ENCODE peak calls at places on chromosomes 11 and 22, in six cellular contexts. O is right atrium auricular region; N is RWPE2; S is cardiac muscle cell; D is psoas muscle; T is CD4-positive, alpha-beta memory T cell. Z is an unnamed sample. For H3K27me3, the result is how much of the 10 kb centered on the place peaks cover.

GRCh38 chr11:107591446-107592236 is 694 bp downstream of the ELMOD1 start:
- DNase-seq in O (no peak), N (no peak), S (peak), D (peak), T (peak), Z (peak)

GRCh38 chr11:71386232-71386631 is 62.0 kb downstream of the DHCR7 start:
- DNase-seq in O (no peak), N (no peak), S (no peak), D (no peak), T (no peak), Z (no peak)

GRCh38 chr22:19287076-19287724 is 4.3 kb downstream of the CLTCL1 start:
- DNase-seq in O (no peak), N (peak), S (no peak), D (peak), T (no peak), Z (peak)

GRCh38 chr11:11349870-11350325 is 3.2 kb downstream of the CSNK2A3 start:
- DNase-seq in O (no peak), N (no peak), S (no peak), D (no peak), T (no peak), Z (peak)

GRCh38 chr22:37930270-37930951 is 23.0 kb downstream of the C22orf23 start:
- DNase-seq in O (no peak), N (peak), S (no peak), D (no peak), T (no peak), Z (no peak)

GRCh38 chr11:118051136-118051610 is 25.7 kb upstream of the TMPRSS4 start:
- DNase-seq in O (no peak), N (no peak), S (no peak), D (no peak), T (no peak), Z (no peak)

GRCh38 chr11:83008581-83008923 is 63.1 kb downstream of the RAB30 start:
- DNase-seq in O (no peak), N (no peak), S (no peak), D (no peak), T (no peak), Z (peak)

GRCh38 chr11:66070604-66071325 is 693 bp downstream of the PACS1 start:
- DNase-seq in O (peak), N (no peak), S (peak), D (peak), T (no peak), Z (peak)

GRCh38 chr22:37601540-37602442 is 6.8 kb upstream of the GGA1 start:
- DNase-seq in O (no peak), N (no peak), S (peak), D (no peak), T (no peak), Z (peak)

GRCh38 chr11:35148163-35148562 is 9.2 kb downstream of the CD44 start:
- DNase-seq in O (no peak), N (no peak), S (no peak), D (no peak), T (peak), Z (no peak)

GRCh38 chr11:27696112-27696511 is 4.1 kb downstream of the BDNF start:
- DNase-seq in O (no peak), N (no peak), S (no peak), D (no peak), T (no peak), Z (no peak)

GRCh38 chr11:78023426-78023825 is 350 bp upstream of the KCTD14 start:
- DNase-seq in O (no peak), N (no peak), S (no peak), D (no peak), T (no peak), Z (no peak)
- H3K27me3 ChIP-seq in O (under half), N (under half), S (under half), D (under half), T (under half), Z (under half)

GRCh38 chr22:45316796-45317526 is 7.2 kb downstream of the FAM118A start:
- DNase-seq in O (no peak), N (no peak), S (no peak), D (no peak), T (no peak), Z (no peak)

GRCh38 chr22:45318168-45318557 is 8.4 kb downstream of the FAM118A start:
- DNase-seq in O (peak), N (no peak), S (peak), D (peak), T (peak), Z (peak)

GRCh38 chr22:45318558-45319318 is 9.0 kb downstream of the FAM118A start:
- DNase-seq in O (no peak), N (no peak), S (no peak), D (no peak), T (peak), Z (peak)

GRCh38 chr22:45319319-45319675 is 9.6 kb downstream of the FAM118A start:
- DNase-seq in O (no peak), N (no peak), S (no peak), D (peak), T (no peak), Z (peak)

GRCh38 chr22:45317551-45318167 is 7.9 kb downstream of the FAM118A start:
- DNase-seq in O (peak), N (no peak), S (no peak), D (peak), T (no peak), Z (peak)
- H3K4me3 ChIP-seq in O (peak), N (no peak), S (no peak), D (no peak), T (peak), Z (peak)

GRCh38 chr11:103108933-103109817 is at the start of gene DYNC2H1:
- DNase-seq in O (peak), N (peak), S (peak), D (peak), T (peak), Z (peak)

GRCh38 chr11:103111400-103111799 is 2.2 kb downstream of the DYNC2H1 start:
- DNase-seq in O (no peak), N (no peak), S (no peak), D (no peak), T (no peak), Z (no peak)

GRCh38 chr11:103110406-103110805 is 1.2 kb downstream of the DYNC2H1 start:
- DNase-seq in O (no peak), N (no peak), S (no peak), D (no peak), T (no peak), Z (no peak)

GRCh38 chr11:103112364-103112763 is 3.1 kb downstream of the DYNC2H1 start:
- DNase-seq in O (no peak), N (no peak), S (no peak), D (no peak), T (no peak), Z (no peak)

DNA sequence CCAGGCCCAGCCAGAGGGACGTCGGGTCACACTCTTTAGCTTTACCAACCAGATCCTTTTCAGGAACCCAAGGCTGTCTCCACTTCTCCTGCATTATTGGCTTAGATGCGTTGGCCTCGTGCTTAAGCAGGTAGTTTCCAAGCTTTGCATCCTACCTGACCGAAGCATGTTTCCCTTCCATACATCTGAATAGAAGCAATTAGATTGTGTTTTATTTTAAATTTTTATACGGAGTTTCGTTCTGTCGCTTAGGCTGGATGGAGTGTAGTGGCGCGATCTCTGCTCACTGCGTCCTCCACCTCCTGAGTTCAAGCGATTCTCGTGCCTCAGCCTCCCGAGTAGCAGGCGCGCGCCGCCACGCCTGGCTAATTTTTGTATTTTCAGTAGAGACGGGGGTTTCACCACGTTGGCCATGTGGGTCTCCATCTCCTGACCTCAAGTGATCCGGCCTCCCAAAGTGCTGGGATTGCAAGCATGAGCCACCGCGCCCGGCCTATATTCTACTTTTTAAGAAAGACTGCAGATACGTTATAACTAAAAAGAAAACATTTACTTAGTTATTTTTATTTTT is 677 bp downstream of the DYNC2H1 start:
- DNase-seq in O (no peak), N (no peak), S (no peak), D (peak), T (no peak), Z (no peak)
- H3K27me3 ChIP-seq in O (under half), N (under half), S (under half), D (under half), T (under half), Z (under half)

DNA sequence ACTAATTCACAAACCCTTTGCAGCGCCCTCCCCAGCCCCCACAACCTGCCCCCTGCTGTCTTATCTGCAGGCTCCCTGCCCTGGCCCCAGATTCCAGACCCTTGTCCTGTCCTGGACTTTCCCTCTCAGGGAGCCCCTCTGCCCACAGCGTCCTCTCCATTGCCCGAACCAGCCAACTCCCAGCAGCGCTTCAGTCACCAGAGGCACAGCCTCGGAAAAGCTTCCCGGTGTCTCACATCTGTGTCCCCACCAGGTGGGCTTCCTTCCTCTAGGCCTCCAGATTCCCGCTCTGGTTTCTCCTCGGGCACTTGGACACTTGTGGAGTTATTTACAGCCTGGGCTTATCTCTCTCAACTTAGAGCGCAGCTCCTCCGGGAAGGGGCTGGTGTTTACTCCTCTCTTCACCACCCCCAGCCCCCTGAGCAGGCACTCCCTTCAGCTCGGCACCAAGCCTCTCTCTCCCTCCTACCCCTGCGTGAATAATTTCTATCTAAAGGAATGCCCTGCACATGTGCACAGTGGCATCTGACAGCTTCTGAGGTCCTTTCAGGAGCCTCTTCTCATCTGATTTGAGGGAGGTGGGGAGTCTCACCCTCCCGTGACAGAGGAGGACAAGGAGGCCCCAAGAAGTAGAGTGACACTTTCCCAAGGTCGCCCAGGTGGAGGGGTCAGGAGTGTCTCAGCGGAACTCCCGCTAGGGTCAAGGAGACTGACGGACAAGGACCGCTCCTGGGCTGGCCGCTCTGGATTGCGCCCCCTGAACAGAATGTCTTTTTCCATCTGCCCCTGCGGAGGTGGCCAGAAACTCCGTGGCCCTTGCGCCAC is 838 bp downstream of the WNT11 start:
- DNase-seq in O (no peak), N (no peak), S (peak), D (peak), T (no peak), Z (no peak)
- H3K4me3 ChIP-seq in O (peak), N (no peak), S (peak), D (peak), T (no peak), Z (no peak)

GRCh38 chr11:111417766-111418435 is 38.8 kb upstream of the POU2AF1 start:
- DNase-seq in O (no peak), N (no peak), S (no peak), D (peak), T (no peak), Z (peak)

GRCh38 chr11:111414936-111415335 is 35.9 kb upstream of the POU2AF1 start:
- DNase-seq in O (no peak), N (no peak), S (no peak), D (no peak), T (no peak), Z (no peak)

GRCh38 chr11:111417011-111417765 is 38.1 kb upstream of the POU2AF1 start:
- DNase-seq in O (no peak), N (no peak), S (no peak), D (no peak), T (no peak), Z (no peak)

GRCh38 chr11:111414267-111414931 is 35.3 kb upstream of the POU2AF1 start:
- DNase-seq in O (no peak), N (no peak), S (no peak), D (no peak), T (no peak), Z (no peak)

DNA sequence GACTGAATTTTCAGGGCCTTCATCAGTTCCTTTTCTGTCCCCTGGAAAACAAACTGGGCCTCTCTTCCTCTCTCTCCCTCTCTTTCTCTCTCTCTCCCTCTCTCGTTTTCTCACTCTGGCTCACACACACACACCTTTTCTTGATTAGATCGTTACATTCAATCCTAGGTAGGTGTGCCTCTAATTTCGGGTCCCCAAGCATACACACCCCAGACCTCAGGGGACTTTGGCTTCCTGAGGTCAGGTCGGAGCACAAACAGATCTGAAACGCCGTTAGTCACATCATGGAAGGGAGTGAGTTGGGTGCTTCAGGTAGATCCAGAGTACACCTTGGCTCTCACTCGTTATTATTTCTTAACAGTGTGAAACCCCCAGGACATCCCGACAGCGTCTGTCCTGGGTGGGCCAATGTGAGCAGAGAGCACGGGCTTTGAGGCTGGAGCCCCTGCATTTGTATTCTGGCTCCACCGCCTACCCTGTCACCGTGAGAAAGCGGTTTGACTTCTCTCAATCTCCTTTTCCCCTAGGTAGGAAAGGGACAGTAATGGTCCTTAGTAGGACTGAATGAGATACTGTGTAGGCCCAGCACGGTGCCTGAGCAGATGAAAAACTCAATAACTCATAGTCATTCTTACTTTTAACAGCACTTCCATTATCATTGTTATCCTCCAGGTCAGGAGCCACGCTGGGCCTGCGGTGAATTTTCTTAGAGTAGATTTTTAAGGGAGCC is 37.3 kb upstream of the POU2AF1 start:
- DNase-seq in O (no peak), N (no peak), S (no peak), D (no peak), T (no peak), Z (no peak)
- H3K27me3 ChIP-seq in O (under half), N (under half), S (under half), D (under half), T (under half), Z (under half)

GRCh38 chr11:32433249-32434115 is 1.9 kb downstream of the WT1 start:
- DNase-seq in O (no peak), N (no peak), S (no peak), D (no peak), T (no peak), Z (no peak)

GRCh38 chr11:32432565-32433248 is 2.6 kb downstream of the WT1 start:
- DNase-seq in O (no peak), N (no peak), S (no peak), D (no peak), T (no peak), Z (no peak)

GRCh38 chr11:32435152-32435480 is 223 bp downstream of the WT1 start:
- DNase-seq in O (no peak), N (no peak), S (no peak), D (no peak), T (no peak), Z (no peak)

GRCh38 chr11:32434387-32435151 is 770 bp downstream of the WT1 start:
- DNase-seq in O (no peak), N (no peak), S (no peak), D (no peak), T (no peak), Z (no peak)

DNA sequence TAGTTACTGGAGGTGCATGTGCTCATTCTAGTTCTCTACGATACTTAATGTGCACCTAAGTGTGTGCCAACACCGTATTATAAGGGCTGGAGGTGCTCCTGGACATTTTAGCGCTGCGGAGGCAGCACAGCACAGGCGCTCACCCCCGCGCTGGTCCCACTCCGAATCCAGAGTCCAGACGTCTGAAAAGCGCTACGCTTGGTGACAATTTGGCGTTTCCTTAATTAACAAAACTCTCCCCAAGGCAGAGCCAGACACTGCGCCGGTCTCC is 1.3 kb downstream of the WT1 start:
- DNase-seq in O (no peak), N (no peak), S (no peak), D (no peak), T (no peak), Z (no peak)
- H3K4me3 ChIP-seq in O (peak), N (no peak), S (peak), D (peak), T (no peak), Z (no peak)